ENCODE peak calls at places on chromosomes 3 and 15, in ten cellular contexts. S is transverse colon, V is A549, U is psoas muscle, C is uterus, O is prostate gland, A is brain microvascular endothelial cell, Z is fibroblast of lung, F is heart left ventricle, R is aorta. I is an unnamed sample.

GRCh38 chr15:75211436-75212199 is 9.9 kb downstream of the C15orf39 start:
- DNase-seq in S (no peak), V (no peak), U (no peak), C (no peak), O (no peak), A (no peak), Z (no peak), F (no peak), R (no peak), I (no peak)

GRCh38 chr3:126607214-126607908 is 47.6 kb downstream of the TXNRD3 start:
- DNase-seq in S (no peak), V (no peak), U (no peak), C (no peak), O (no peak), A (peak), Z (peak), F (no peak), R (no peak), I (no peak)

GRCh38 chr15:57772223-57772957 is 65.9 kb downstream of the POLR2M start:
- DNase-seq in S (no peak), V (no peak), U (no peak), C (no peak), O (no peak), A (peak), Z (peak), F (no peak), R (no peak), I (no peak)

GRCh38 chr3:126887686-126888085 is 95.2 kb upstream of the PLXNA1 start:
- DNase-seq in S (no peak), V (no peak), U (no peak), C (no peak), O (no peak), A (no peak), Z (no peak), F (no peak), R (no peak), I (no peak)

GRCh38 chr3:186544281-186544680 is at the start of gene CRYGS:
- DNase-seq in S (no peak), V (no peak), U (no peak), C (no peak), O (no peak), A (no peak), Z (no peak), F (no peak), R (no peak), I (no peak)

GRCh38 chr15:52144656-52145055 is 32.1 kb upstream of the BCL2L10 start:
- DNase-seq in S (no peak), V (no peak), U (no peak), C (no peak), O (no peak), A (peak), Z (no peak), F (no peak), R (no peak), I (no peak)

GRCh38 chr3:64140651-64141050 is 84.6 kb downstream of the PRICKLE2 start:
- DNase-seq in S (no peak), V (no peak), U (no peak), C (no peak), O (no peak), A (no peak), Z (peak), F (no peak), R (no peak), I (no peak)

GRCh38 chr3:12423918-12424634 is 60.2 kb upstream of the TSEN2 start:
- DNase-seq in S (no peak), V (no peak), U (no peak), C (no peak), O (no peak), A (peak), Z (peak), F (no peak), R (no peak), I (no peak)

GRCh38 chr3:172102123-172102882 is 62.9 kb downstream of the FNDC3B start:
- DNase-seq in S (peak), V (no peak), U (no peak), C (no peak), O (no peak), A (no peak), Z (no peak), F (no peak), R (no peak), I (no peak)

GRCh38 chr15:98660055-98660454 is 11.7 kb downstream of the IGF1R start:
- DNase-seq in S (no peak), V (no peak), U (no peak), C (no peak), O (peak), A (no peak), Z (no peak), F (no peak), R (no peak), I (no peak)

GRCh38 chr15:31268108-31268501 is 58.5 kb upstream of the KLF13 start:
- DNase-seq in S (peak), V (no peak), U (peak), C (no peak), O (peak), A (no peak), Z (no peak), F (no peak), R (no peak), I (peak)

GRCh38 chr15:56032366-56032765 is 39.0 kb upstream of the NEDD4 start:
- DNase-seq in S (no peak), V (no peak), U (no peak), C (no peak), O (no peak), A (no peak), Z (no peak), F (no peak), R (no peak), I (no peak)
- H3K27ac ChIP-seq in S (no peak), V (no peak), U (no peak), C (no peak), O (no peak), A (no peak), Z (no peak), F (no peak), R (no peak), I (no peak)

DNA sequence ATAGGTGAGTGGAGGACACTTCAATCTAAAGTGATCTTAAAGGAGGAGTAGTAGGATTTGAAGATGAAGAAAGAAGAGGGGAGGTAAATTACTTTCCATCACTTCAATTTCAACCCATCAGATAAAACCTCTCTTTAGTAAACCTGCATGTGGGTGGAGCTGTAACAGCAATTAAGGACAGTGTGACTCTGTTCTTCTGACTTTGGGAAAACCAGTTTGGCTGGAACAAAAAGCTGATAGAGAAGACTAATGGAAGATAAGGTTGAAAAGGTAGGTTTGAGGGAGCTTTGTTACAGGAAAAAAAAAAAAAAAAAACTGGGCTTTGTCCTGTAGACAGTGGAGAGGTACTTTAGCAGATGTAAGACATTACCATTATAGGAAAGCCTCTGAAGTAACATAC is 4.5 kb upstream of the GSK3B start:
- DNase-seq in S (no peak), V (no peak), U (no peak), C (no peak), O (peak), A (no peak), Z (no peak), F (no peak), R (no peak), I (no peak)
- H3K4me3 ChIP-seq in S (no peak), V (no peak), U (no peak), C (no peak), O (no peak), A (no peak), Z (no peak), F (no peak), R (no peak), I (no peak)

DNA sequence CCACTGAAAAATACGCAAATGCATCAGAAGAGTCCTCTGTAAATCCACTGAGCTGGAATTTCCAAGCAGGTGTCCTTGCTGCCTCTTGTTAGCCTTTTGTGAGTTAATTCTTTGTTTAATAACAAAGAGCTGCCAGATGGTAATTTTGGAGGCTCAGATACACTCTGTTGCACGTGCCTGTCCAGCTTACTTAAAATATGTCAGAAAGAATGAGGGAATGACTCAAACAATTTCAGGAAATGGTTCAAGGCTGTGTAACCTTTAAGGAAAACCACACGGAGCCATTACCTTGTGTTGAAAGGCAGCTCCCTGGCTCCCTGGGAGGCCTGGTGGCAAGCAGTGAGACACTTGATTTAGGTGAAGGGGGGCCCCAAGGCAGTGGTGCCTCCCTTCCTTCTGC is 302.2 kb upstream of the CTDSPL start:
- DNase-seq in S (no peak), V (no peak), U (no peak), C (no peak), O (no peak), A (no peak), Z (no peak), F (no peak), R (no peak), I (no peak)
- H3K27ac ChIP-seq in S (no peak), V (no peak), U (no peak), C (no peak), O (no peak), A (no peak), Z (no peak), F (peak), R (no peak), I (no peak)

GRCh38 chr15:70376929-70377691 is 279.4 kb upstream of the TLE3 start:
- DNase-seq in S (peak), V (no peak), U (peak), C (peak), O (no peak), A (peak), Z (peak), F (peak), R (peak), I (peak)
- H3K4me3 ChIP-seq in S (no peak), V (no peak), U (peak), C (no peak), O (no peak), A (peak), Z (peak), F (no peak), R (no peak), I (peak)

GRCh38 chr3:8501388-8502131 is at the start of gene LMCD1:
- DNase-seq in S (peak), V (peak), U (peak), C (peak), O (peak), A (peak), Z (peak), F (peak), R (peak), I (peak)

GRCh38 chr3:8503871-8504610 is 2.4 kb downstream of the LMCD1 start:
- DNase-seq in S (no peak), V (no peak), U (no peak), C (no peak), O (no peak), A (no peak), Z (no peak), F (no peak), R (no peak), I (no peak)

GRCh38 chr3:8504611-8504973 is 3.0 kb downstream of the LMCD1 start:
- DNase-seq in S (no peak), V (no peak), U (no peak), C (no peak), O (no peak), A (no peak), Z (no peak), F (no peak), R (no peak), I (no peak)

GRCh38 chr3:8505621-8506020 is 4.0 kb downstream of the LMCD1 start:
- DNase-seq in S (peak), V (no peak), U (no peak), C (peak), O (peak), A (no peak), Z (no peak), F (no peak), R (no peak), I (no peak)

DNA sequence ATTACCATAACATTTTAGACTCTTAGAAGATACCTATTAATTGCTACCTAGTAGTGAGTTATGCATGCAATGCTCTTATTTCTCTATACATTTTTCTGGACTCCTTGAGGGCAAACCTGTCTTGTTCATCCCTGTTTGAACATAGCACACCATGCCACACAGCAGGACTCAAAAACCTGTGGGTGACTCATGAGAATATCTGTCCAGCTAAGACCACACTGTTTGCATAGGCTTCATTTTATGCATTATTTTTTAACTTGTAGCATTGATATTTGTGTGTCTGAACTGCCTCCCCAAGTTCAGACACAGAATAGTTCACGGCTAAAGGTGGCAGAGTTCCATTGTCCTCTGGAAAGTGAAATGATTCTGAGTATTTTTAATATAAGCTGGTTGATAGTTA is 1.8 kb downstream of the LMCD1 start:
- DNase-seq in S (no peak), V (no peak), U (no peak), C (no peak), O (no peak), A (no peak), Z (no peak), F (no peak), R (no peak), I (no peak)
- H3K27ac ChIP-seq in S (peak), V (peak), U (peak), C (peak), O (peak), A (peak), Z (peak), F (peak), R (peak), I (peak)

DNA sequence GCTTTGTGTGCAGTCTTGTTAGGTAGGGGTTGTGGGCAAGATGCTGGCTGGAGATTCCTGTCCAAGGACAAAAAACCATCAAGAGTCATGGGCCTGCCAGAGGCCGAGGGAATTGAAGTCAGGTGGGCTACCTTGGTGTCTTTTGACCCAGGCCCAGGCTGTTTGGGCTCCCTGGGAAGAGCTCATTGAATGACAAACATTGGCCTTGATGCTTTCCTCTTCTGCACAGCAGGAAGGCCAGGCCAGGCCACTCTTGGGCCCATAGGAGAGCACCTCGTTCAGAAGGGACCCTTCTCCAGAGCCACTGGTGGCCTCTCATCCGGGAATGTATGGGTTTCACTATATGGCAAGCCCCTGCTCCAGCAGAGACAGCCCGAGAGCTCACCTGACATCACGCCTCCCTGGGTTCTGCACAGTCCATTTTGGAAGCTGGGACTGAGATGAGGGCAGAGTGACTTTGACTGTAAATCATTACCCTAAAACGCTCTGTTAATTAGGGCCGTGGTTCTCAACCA is 169.1 kb downstream of the NSMCE3 start:
- DNase-seq in S (no peak), V (no peak), U (peak), C (no peak), O (no peak), A (no peak), Z (no peak), F (no peak), R (peak), I (no peak)
- H3K4me3 ChIP-seq in S (no peak), V (no peak), U (no peak), C (no peak), O (no peak), A (no peak), Z (no peak), F (no peak), R (no peak), I (no peak)

GRCh38 chr3:55320928-55321327 is 166.2 kb downstream of the WNT5A start:
- DNase-seq in S (no peak), V (no peak), U (no peak), C (no peak), O (no peak), A (no peak), Z (peak), F (no peak), R (no peak), I (no peak)
- H3K27ac ChIP-seq in S (no peak), V (no peak), U (no peak), C (no peak), O (no peak), A (no peak), Z (no peak), F (no peak), R (no peak), I (no peak)

GRCh38 chr15:66389098-66389858 is 2.6 kb downstream of the MAP2K1 start:
- DNase-seq in S (no peak), V (no peak), U (no peak), C (no peak), O (peak), A (no peak), Z (no peak), F (no peak), R (no peak), I (no peak)
- H3K4me3 ChIP-seq in S (no peak), V (no peak), U (peak), C (no peak), O (no peak), A (no peak), Z (no peak), F (no peak), R (no peak), I (no peak)

I was measured in left ventricle myocardium inferior.